ENCODE peak calls at places on chromosomes 16 and 17, in six cellular contexts. One of them, this sample, is unnamed. For H3K27me3, the result is how much of the 10 kb centered on the place peaks cover.

GRCh38 chr16:57725077-57725953 is 10.3 kb upstream of the KATNB1 start:
- DNase-seq in heart left ventricle: no peak
- DNase-seq in testis: no peak
- DNase-seq in tibial nerve: no peak
- DNase-seq in IMR-90: no peak
- DNase-seq in HepG2: no peak
- DNase-seq in this sample: no peak

GRCh38 chr16:30541502-30542329 is 7.1 kb upstream of the ZNF747 start:
- DNase-seq in tibial nerve: no peak
- DNase-seq in testis: no peak
- DNase-seq in IMR-90: peak
- DNase-seq in HepG2: peak
- DNase-seq in heart left ventricle: no peak
- DNase-seq in this sample: no peak

GRCh38 chr16:49261930-49262329 is 19.7 kb downstream of the CBLN1 start:
- DNase-seq in HepG2: no peak
- DNase-seq in IMR-90: no peak
- DNase-seq in heart left ventricle: no peak
- DNase-seq in tibial nerve: no peak
- DNase-seq in testis: no peak
- DNase-seq in this sample: no peak

GRCh38 chr16:28182183-28182582 is 29.6 kb downstream of the XPO6 start:
- DNase-seq in IMR-90: peak
- DNase-seq in heart left ventricle: no peak
- DNase-seq in HepG2: no peak
- DNase-seq in testis: no peak
- DNase-seq in tibial nerve: no peak
- DNase-seq in this sample: no peak

GRCh38 chr16:54490089-54490488 is 203.5 kb upstream of the IRX3 start:
- DNase-seq in tibial nerve: no peak
- DNase-seq in testis: no peak
- DNase-seq in heart left ventricle: no peak
- DNase-seq in IMR-90: no peak
- DNase-seq in HepG2: no peak
- DNase-seq in this sample: no peak

GRCh38 chr17:83178533-83179201 is 99.3 kb downstream of the METRNL start:
- DNase-seq in testis: no peak
- DNase-seq in IMR-90: no peak
- DNase-seq in HepG2: no peak
- DNase-seq in heart left ventricle: peak
- DNase-seq in tibial nerve: peak
- DNase-seq in this sample: peak

GRCh38 chr16:57562669-57563486 is 20.4 kb downstream of the ADGRG5 start:
- DNase-seq in HepG2: no peak
- DNase-seq in tibial nerve: no peak
- DNase-seq in testis: no peak
- DNase-seq in heart left ventricle: no peak
- DNase-seq in IMR-90: no peak
- DNase-seq in this sample: no peak

GRCh38 chr16:54936086-54936978 is 5.7 kb downstream of the IRX5 start:
- DNase-seq in heart left ventricle: peak
- DNase-seq in tibial nerve: no peak
- DNase-seq in HepG2: no peak
- DNase-seq in IMR-90: no peak
- DNase-seq in testis: no peak
- DNase-seq in this sample: no peak

GRCh38 chr16:85970712-85971220 is 71.8 kb downstream of the IRF8 start:
- DNase-seq in heart left ventricle: no peak
- DNase-seq in HepG2: no peak
- DNase-seq in testis: no peak
- DNase-seq in IMR-90: peak
- DNase-seq in tibial nerve: no peak
- DNase-seq in this sample: no peak

GRCh38 chr17:82419471-82419995 is 1.1 kb upstream of the OGFOD3 start:
- DNase-seq in tibial nerve: no peak
- DNase-seq in testis: no peak
- DNase-seq in HepG2: no peak
- DNase-seq in IMR-90: no peak
- DNase-seq in heart left ventricle: no peak
- DNase-seq in this sample: no peak

GRCh38 chr16:814974-815373 is 14.4 kb upstream of the GNG13 start:
- DNase-seq in testis: no peak
- DNase-seq in HepG2: no peak
- DNase-seq in heart left ventricle: no peak
- DNase-seq in tibial nerve: no peak
- DNase-seq in IMR-90: peak
- DNase-seq in this sample: no peak

GRCh38 chr17:81420769-81421462 is 25.7 kb downstream of the BAHCC1 start:
- DNase-seq in HepG2: no peak
- DNase-seq in testis: no peak
- DNase-seq in IMR-90: peak
- DNase-seq in tibial nerve: no peak
- DNase-seq in heart left ventricle: peak
- DNase-seq in this sample: no peak

GRCh38 chr16:86297391-86297790 is 212.9 kb upstream of the FOXF1 start:
- DNase-seq in IMR-90: peak
- DNase-seq in testis: no peak
- DNase-seq in HepG2: no peak
- DNase-seq in tibial nerve: no peak
- DNase-seq in heart left ventricle: no peak
- DNase-seq in this sample: no peak

GRCh38 chr16:67845291-67846062 is 1.3 kb upstream of the NUTF2 start:
- DNase-seq in HepG2: no peak
- DNase-seq in testis: no peak
- DNase-seq in tibial nerve: no peak
- DNase-seq in heart left ventricle: no peak
- DNase-seq in IMR-90: no peak
- DNase-seq in this sample: no peak

GRCh38 chr16:67846320-67847063 is at the start of gene NUTF2:
- DNase-seq in HepG2: peak
- DNase-seq in IMR-90: peak
- DNase-seq in heart left ventricle: peak
- DNase-seq in testis: peak
- DNase-seq in tibial nerve: peak
- DNase-seq in this sample: peak

GRCh38 chr16:67846063-67846319 is 742 bp upstream of the NUTF2 start:
- DNase-seq in IMR-90: no peak
- DNase-seq in heart left ventricle: no peak
- DNase-seq in testis: no peak
- DNase-seq in HepG2: no peak
- DNase-seq in tibial nerve: no peak
- DNase-seq in this sample: no peak

GRCh38 chr16:67848118-67848517 is 625 bp upstream of the CENPT start:
- DNase-seq in HepG2: no peak
- DNase-seq in IMR-90: no peak
- DNase-seq in heart left ventricle: no peak
- DNase-seq in tibial nerve: no peak
- DNase-seq in testis: no peak
- DNase-seq in this sample: no peak

GRCh38 chr16:67847064-67847861 is at the start of gene CENPT:
- DNase-seq in tibial nerve: no peak
- DNase-seq in heart left ventricle: no peak
- DNase-seq in HepG2: peak
- DNase-seq in testis: peak
- DNase-seq in IMR-90: peak
- DNase-seq in this sample: no peak
- TF ChIP-seq POLR2A in tibial nerve: no peak
- TF ChIP-seq POLR2A in heart left ventricle: no peak
- TF ChIP-seq POLR2A in HepG2: no peak
- TF ChIP-seq POLR2A in testis: no peak
- TF ChIP-seq POLR2A in IMR-90: peak
- TF ChIP-seq POLR2A in this sample: no peak

GRCh38 chr16:10740000-10740844 is 3.4 kb upstream of the NUBP1 start:
- DNase-seq in tibial nerve: no peak
- DNase-seq in heart left ventricle: no peak
- DNase-seq in testis: no peak
- DNase-seq in HepG2: no peak
- DNase-seq in IMR-90: no peak
- DNase-seq in this sample: no peak

GRCh38 chr16:10736926-10737625 is 6.6 kb upstream of the NUBP1 start:
- DNase-seq in tibial nerve: peak
- DNase-seq in testis: peak
- DNase-seq in HepG2: peak
- DNase-seq in heart left ventricle: peak
- DNase-seq in IMR-90: peak
- DNase-seq in this sample: no peak

GRCh38 chr16:10740845-10741208 is 2.8 kb upstream of the NUBP1 start:
- DNase-seq in testis: no peak
- DNase-seq in IMR-90: no peak
- DNase-seq in heart left ventricle: no peak
- DNase-seq in HepG2: no peak
- DNase-seq in tibial nerve: no peak
- DNase-seq in this sample: no peak

GRCh38 chr16:10741844-10742243 is 1.8 kb upstream of the NUBP1 start:
- DNase-seq in IMR-90: peak
- DNase-seq in testis: no peak
- DNase-seq in tibial nerve: no peak
- DNase-seq in heart left ventricle: peak
- DNase-seq in HepG2: no peak
- DNase-seq in this sample: peak

GRCh38 chr16:10738231-10739077 is 5.2 kb upstream of the NUBP1 start:
- DNase-seq in IMR-90: peak
- DNase-seq in HepG2: peak
- DNase-seq in heart left ventricle: peak
- DNase-seq in tibial nerve: peak
- DNase-seq in testis: no peak
- DNase-seq in this sample: peak
- H3K27ac ChIP-seq in IMR-90: peak
- H3K27ac ChIP-seq in HepG2: no peak
- H3K27ac ChIP-seq in heart left ventricle: peak
- H3K27ac ChIP-seq in tibial nerve: peak
- H3K27ac ChIP-seq in testis: no peak
- H3K27ac ChIP-seq in this sample: peak

DNA sequence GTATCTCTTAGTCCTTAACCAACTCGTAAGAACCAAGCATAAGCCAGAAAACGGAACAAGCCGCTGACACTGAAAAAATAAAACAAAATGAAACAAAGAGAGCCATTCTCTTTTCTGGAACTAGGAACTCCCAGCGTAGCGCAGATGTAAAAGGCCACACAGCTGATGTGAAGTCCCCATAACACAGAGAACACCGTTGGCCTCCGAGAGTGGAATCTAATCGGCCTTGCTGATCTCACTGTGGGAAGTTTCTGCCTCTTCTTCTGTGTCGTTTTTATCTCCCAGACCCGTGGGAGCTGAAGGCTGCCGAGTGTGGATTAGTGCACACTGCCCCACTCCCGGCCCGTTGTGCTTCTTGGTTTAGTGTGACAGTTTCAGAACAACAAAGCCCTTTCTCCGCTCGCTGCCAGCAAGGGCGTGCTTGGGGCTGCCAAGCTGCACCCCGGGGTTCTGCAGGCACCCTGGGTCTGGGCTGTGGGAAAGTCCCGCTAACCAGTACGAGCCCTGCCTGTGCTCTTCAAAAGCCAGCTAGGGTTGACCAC is 21.7 kb downstream of the TTYH2 start:
- DNase-seq in HepG2: no peak
- DNase-seq in tibial nerve: no peak
- DNase-seq in testis: peak
- DNase-seq in IMR-90: no peak
- DNase-seq in heart left ventricle: no peak
- DNase-seq in this sample: no peak
- H3K27me3 ChIP-seq in HepG2: under half
- H3K27me3 ChIP-seq in tibial nerve: under half
- H3K27me3 ChIP-seq in testis: under half
- H3K27me3 ChIP-seq in IMR-90: under half
- H3K27me3 ChIP-seq in heart left ventricle: under half
- H3K27me3 ChIP-seq in this sample: under half

DNA sequence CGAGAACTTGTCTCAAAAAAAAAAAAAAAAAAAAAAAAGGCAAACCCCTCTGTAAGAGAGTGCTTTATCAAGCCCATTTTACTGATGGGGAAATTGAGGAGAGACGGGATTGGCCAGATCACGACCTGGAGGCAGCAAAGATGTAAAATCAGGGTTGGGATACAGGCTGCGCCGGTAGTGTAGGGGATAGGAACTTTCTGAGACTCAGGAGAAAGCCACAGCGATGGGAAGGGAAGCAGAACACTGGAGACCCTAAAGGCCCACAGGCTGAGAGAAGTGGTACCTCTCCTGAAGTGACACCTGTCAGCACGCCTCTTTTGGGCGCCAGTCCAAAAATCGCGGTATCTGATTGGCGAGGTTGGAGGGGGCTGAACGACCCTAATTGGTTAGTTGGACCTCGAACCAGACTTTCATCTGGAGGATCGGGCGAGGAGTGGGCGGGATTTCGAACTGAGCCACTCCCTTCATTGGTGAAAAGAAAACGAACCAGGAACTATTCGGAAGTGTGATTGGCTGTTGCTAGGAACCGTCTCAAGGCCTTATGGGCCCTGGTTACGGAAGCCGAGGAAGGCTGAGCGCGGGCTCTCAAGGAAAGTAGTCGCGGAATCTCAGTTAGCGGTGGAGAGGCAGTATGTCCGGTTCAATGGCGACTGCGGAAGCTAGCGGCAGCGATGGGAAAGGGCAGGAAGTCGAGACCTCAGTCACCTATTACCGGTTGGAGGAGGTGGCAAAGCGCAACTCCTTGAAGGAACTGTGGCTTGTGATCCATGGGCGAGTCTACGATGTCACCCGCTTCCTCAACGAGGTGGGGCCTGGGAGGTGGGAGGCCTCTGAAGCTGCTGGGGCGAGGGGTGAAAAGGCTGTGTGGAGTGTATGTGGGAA is at the start of gene CYB5B:
- DNase-seq in testis: peak
- DNase-seq in tibial nerve: peak
- DNase-seq in IMR-90: peak
- DNase-seq in HepG2: peak
- DNase-seq in heart left ventricle: peak
- DNase-seq in this sample: peak
- TF ChIP-seq POLR2A in testis: no peak
- TF ChIP-seq POLR2A in tibial nerve: peak
- TF ChIP-seq POLR2A in IMR-90: peak
- TF ChIP-seq POLR2A in HepG2: peak
- TF ChIP-seq POLR2A in heart left ventricle: peak
- TF ChIP-seq POLR2A in this sample: peak

DNA sequence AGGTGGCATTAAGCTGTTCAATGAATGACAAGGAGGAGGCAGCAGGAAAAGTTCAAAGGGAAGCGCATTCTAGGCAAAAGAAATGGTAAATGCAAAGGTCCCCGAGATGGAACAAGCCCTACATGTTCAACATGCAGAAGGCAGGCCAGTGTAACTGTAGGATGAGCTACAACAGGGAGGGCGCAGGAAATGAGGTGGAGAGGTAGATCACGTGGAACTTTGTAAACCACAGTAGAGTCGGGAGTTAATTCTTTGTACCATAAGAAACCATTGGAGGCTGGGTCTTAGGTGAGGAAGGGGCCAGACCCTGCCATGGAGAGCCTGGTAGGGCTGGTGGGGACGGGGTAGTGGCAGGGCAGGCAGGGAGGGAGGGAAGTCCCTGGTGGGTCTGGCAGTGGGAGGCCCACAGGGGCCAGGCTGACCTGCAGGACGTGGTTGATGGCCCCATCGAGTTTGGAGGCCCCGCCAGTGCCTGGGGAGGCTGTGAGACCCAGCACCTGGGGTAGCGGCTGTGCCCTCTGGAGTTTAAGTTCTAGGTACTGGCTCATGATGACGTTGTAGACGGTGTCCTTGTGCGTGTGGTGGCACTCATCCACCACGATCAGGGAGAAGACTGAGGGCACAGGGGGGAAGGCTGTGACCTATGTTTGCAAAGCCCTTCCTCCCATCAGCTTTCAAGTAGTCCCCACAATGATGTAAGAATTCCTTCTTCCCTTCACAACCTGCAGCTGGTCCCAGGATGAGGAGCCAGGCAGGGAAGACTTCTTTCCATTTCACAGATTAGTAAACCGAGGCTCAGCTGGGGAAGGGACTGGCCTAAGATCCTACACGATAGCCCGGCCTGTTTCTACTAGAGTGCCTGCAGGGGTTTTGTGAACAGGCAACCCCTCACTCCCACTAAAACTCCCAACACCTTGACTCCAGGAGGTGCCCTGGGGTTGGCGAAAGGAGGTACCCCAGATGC is 1.9 kb downstream of the DHX58 start:
- DNase-seq in heart left ventricle: no peak
- DNase-seq in HepG2: no peak
- DNase-seq in testis: no peak
- DNase-seq in IMR-90: no peak
- DNase-seq in tibial nerve: no peak
- DNase-seq in this sample: no peak
- H3K27ac ChIP-seq in heart left ventricle: no peak
- H3K27ac ChIP-seq in HepG2: no peak
- H3K27ac ChIP-seq in testis: peak
- H3K27ac ChIP-seq in IMR-90: no peak
- H3K27ac ChIP-seq in tibial nerve: peak
- H3K27ac ChIP-seq in this sample: no peak

This sample was measured in right lobe of liver.